ENCODE peak calls at places on chromosomes 11 and 22, in five cellular contexts. M, T, V, G and X are unnamed samples. For H3K27me3 and H3K4me1, the result is how much of the 10 kb centered on the place peaks cover.

GRCh38 chr11:15893080-15893492 is 463.3 kb downstream of the SOX6 start:
- DNase-seq in M (no peak), T (no peak), V (no peak), G (peak), X (no peak)

GRCh38 chr11:69400140-69400539 is 81.3 kb upstream of the LINC01488 start:
- DNase-seq in M (no peak), T (no peak), V (no peak), G (no peak), X (no peak)

GRCh38 chr11:115659061-115659963 is 155.1 kb upstream of the CADM1 start:
- DNase-seq in M (no peak), T (peak), V (no peak), G (no peak), X (no peak)

GRCh38 chr11:120182357-120182756 is 28.5 kb upstream of the OAF start:
- DNase-seq in M (peak), T (no peak), V (no peak), G (no peak), X (no peak)

GRCh38 chr22:29213481-29213880 is 7.8 kb downstream of the EMID1 start:
- DNase-seq in M (no peak), T (no peak), V (no peak), G (no peak), X (no peak)

GRCh38 chr22:37725551-37726239 is 28.8 kb downstream of the TRIOBP start:
- DNase-seq in M (no peak), T (no peak), V (no peak), G (no peak), X (no peak)

GRCh38 chr22:43823353-43823908 is 11.3 kb upstream of the EFCAB6 start:
- DNase-seq in M (peak), T (peak), V (no peak), G (no peak), X (no peak)

GRCh38 chr22:24148586-24148985 is 32.7 kb upstream of the SUSD2 start:
- DNase-seq in M (no peak), T (no peak), V (no peak), G (no peak), X (no peak)

GRCh38 chr11:76835928-76836612 is 24.6 kb upstream of the ACER3 start:
- DNase-seq in M (peak), T (peak), V (no peak), G (peak), X (no peak)

GRCh38 chr11:8033312-8033715 is 46.2 kb downstream of the EIF3F start:
- DNase-seq in M (peak), T (peak), V (peak), G (peak), X (peak)

GRCh38 chr11:43738600-43739409 is 58.3 kb downstream of the HSD17B12 start:
- DNase-seq in M (no peak), T (peak), V (no peak), G (peak), X (no peak)

GRCh38 chr11:116558504-116559252 is 214.1 kb downstream of the BUD13 start:
- DNase-seq in M (no peak), T (no peak), V (no peak), G (no peak), X (no peak)

GRCh38 chr11:45592581-45592980 is 72.8 kb downstream of the CHST1 start:
- DNase-seq in M (no peak), T (no peak), V (no peak), G (no peak), X (no peak)

GRCh38 chr22:22099833-22100812 is 117.5 kb upstream of the TOP3B start:
- DNase-seq in M (no peak), T (no peak), V (no peak), G (no peak), X (no peak)

GRCh38 chr22:43292633-43293025 is 50.5 kb downstream of the SCUBE1 start:
- DNase-seq in M (no peak), T (no peak), V (no peak), G (no peak), X (no peak)

GRCh38 chr22:44578516-44579230 is 80.6 kb upstream of the RTL6 start:
- DNase-seq in M (no peak), T (no peak), V (no peak), G (no peak), X (no peak)

GRCh38 chr11:107565219-107565937 is at the start of gene ALKBH8:
- DNase-seq in M (peak), T (peak), V (peak), G (peak), X (peak)

GRCh38 chr11:44383246-44383645 is 73.3 kb upstream of the ALX4 start:
- DNase-seq in M (no peak), T (no peak), V (no peak), G (no peak), X (no peak)

GRCh38 chr11:96508861-96509260 is 119.0 kb downstream of the JRKL start:
- DNase-seq in M (no peak), T (no peak), V (no peak), G (no peak), X (no peak)

GRCh38 chr11:96500440-96500839 is 110.6 kb downstream of the JRKL start:
- DNase-seq in M (no peak), T (no peak), V (no peak), G (no peak), X (no peak)

GRCh38 chr11:96506953-96507354 is 117.1 kb downstream of the JRKL start:
- DNase-seq in M (no peak), T (no peak), V (no peak), G (no peak), X (no peak)

GRCh38 chr11:96506041-96506440 is 116.2 kb downstream of the JRKL start:
- DNase-seq in M (no peak), T (no peak), V (no peak), G (no peak), X (no peak)
- H3K27me3 ChIP-seq in M (under half), T (under half), V (under half), G (under half), X (under half)

DNA sequence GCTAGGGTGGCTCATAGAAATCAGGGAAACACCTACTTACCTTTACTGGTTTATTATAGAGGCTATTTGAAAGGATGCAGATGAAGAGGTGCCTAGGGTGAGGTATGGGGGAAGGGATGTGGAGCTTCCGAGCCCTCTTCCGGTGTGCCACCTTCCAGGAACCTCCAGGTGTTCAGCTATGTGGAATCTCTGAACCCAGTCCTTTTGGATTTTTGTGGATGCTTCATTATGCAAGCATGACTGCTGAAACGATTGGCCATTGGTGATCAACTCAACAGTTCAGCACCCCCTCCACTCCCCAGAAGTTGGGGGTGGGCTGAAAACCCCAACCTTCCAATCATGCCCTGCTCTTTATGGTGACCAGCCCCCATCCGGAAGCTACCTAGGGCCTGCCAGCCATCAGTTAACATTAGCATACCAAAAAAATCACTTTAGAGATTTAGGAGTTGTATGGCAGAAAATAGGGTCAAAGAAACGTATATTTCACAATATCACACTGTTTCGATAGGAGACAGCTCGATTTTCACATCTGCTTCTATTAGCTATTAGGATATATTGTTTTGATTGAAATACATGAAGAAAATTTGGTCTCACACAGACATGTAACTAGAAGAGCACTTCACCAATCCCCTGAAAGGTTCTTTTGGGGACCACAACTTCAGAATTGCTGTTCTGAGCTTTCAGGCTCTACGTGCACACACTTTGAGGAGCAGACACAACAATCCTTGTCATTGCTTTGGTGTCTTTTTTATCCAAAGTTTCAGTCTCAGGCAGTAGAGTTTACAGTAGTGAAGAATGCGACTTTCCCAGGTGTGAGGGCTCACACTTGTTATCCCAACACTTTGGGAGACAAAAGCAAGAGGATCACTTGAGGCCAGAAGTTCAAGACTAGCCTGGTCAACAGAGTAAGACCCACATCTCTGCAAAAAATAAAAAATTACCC is 3.3 kb upstream of the POLR2G start:
- DNase-seq in M (no peak), T (no peak), V (no peak), G (no peak), X (no peak)
- H3K4me1 ChIP-seq in M (under half), T (under half), V (under half), G (under half), X (under half)

DNA sequence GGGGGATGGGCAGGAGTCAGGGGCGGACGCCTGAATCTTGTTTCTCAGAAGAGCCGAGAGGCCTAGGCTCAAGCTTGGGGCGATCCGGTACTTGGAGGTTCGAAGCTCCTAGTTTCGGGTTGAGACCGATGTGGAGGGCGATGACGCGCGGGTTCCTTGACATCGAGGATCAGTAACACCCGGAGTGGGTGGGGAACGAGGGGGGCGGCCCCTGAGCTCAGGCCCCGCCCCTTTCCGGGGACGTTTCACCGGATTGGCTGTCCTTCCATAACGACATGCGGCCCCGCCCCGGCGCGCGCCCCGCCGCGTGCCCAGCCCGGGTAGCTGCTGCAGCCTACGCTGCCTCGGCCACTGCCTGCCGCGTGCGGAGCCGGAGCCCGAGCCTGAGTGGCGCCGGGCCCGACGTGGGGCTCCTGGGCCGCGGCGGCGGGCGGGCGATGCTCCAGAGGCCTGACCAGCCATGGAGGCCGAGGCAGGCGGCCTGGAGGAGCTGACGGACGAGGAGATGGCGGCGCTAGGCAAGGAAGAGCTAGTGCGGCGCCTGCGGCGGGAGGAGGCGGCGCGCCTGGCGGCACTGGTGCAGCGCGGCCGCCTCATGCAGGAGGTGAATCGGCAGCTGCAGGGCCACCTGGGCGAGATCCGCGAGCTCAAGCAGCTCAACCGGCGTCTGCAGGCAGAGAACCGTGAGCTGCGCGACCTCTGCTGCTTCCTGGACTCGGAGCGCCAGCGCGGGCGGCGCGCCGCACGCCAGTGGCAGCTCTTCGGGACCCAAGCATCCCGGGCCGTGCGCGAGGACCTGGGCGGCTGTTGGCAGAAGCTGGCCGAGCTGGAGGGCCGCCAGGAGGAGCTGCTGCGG is at the start of gene CCDC85B:
- DNase-seq in M (peak), T (peak), V (peak), G (peak), X (peak)
- TF ChIP-seq CTCF in M (no peak), T (no peak), V (peak), G (no peak), X (peak)

GRCh38 chr22:45880732-45881523 is 96.0 kb downstream of the WNT7B start:
- DNase-seq in M (no peak), T (no peak), V (no peak), G (no peak), X (no peak)

GRCh38 chr22:45879552-45879949 is 97.4 kb downstream of the WNT7B start:
- DNase-seq in M (no peak), T (no peak), V (peak), G (no peak), X (no peak)

GRCh38 chr22:45881524-45881875 is 95.5 kb downstream of the WNT7B start:
- DNase-seq in M (no peak), T (no peak), V (peak), G (no peak), X (no peak)

GRCh38 chr22:45878901-45879551 is 97.9 kb downstream of the WNT7B start:
- DNase-seq in M (no peak), T (no peak), V (peak), G (no peak), X (no peak)

GRCh38 chr22:45880091-45880651 is 96.8 kb downstream of the WNT7B start:
- DNase-seq in M (no peak), T (no peak), V (peak), G (no peak), X (no peak)
- H3K27me3 ChIP-seq in M (half or more), T (under half), V (under half), G (under half), X (under half)